ENCODE peak calls at places on chromosomes 4 and X, in eight cellular contexts. V is CD8-positive, alpha-beta T cell; K is NCI-H748 treated with DMSO at 0.1 percent for 48 hours; L is substantia nigra; C is central memory CD4-positive, alpha-beta T cell; P is T1000; E is KBM-7; D is fibroblast of mammary gland. I is an unnamed sample.

GRCh38 chr4:152937535-152938236 is 1.6 kb downstream of the FHDC1 start:
- DNase-seq in V (no peak), K (no peak), L (no peak), C (no peak), P (no peak), E (peak; percentile 44), D (peak; percentile 40), I (peak; percentile 55)

GRCh38 chr4:37685211-37685725 is 908 bp downstream of the RELL1 start:
- DNase-seq in V (peak; percentile 22), K (no peak), L (no peak), C (peak; percentile 81), P (no peak), E (peak; percentile 91), D (peak; percentile 87), I (peak; percentile 75)

GRCh38 chrX:134374910-134375309 is 85.1 kb upstream of the HPRT1 start:
- DNase-seq in V (no peak), K (no peak), L (no peak), C (no peak), P (no peak), E (peak; percentile 23), D (no peak), I (peak; percentile 60)

GRCh38 chr4:833731-834367 is 7.9 kb upstream of the CPLX1 start:
- DNase-seq in V (no peak), K (no peak), L (no peak), C (no peak), P (no peak), E (no peak), D (no peak), I (no peak)

GRCh38 chrX:94908648-94909047 is 1234.6 kb downstream of the FAM133A start:
- DNase-seq in V (no peak), K (no peak), L (no peak), C (no peak), P (no peak), E (no peak), D (no peak), I (no peak)

GRCh38 chr4:88054909-88055308 is 47.5 kb downstream of the PKD2 start:
- DNase-seq in V (no peak), K (no peak), L (no peak), C (no peak), P (no peak), E (peak; percentile 56), D (peak; percentile 57), I (peak; percentile 61)

GRCh38 chr4:10006604-10007435 is 14.5 kb downstream of the SLC2A9 start:
- DNase-seq in V (no peak), K (no peak), L (no peak), C (no peak), P (no peak), E (no peak), D (peak; percentile 35), I (no peak)

GRCh38 chr4:76782837-76783236 is 115.1 kb downstream of the SOWAHB start:
- DNase-seq in V (no peak), K (no peak), L (no peak), C (no peak), P (no peak), E (no peak), D (peak; percentile 75), I (peak; percentile 91)

GRCh38 chrX:72131317-72132294 is at the start of gene RTL5:
- DNase-seq in V (peak; percentile 24), K (peak; percentile 80), L (peak; percentile 63), C (peak; percentile 40), P (peak; percentile 52), E (peak; percentile 79), D (peak; percentile 75), I (peak; percentile 92)

GRCh38 chrX:30005821-30006220 is 209.5 kb upstream of the MAGEB2 start:
- DNase-seq in V (no peak), K (no peak), L (no peak), C (no peak), P (no peak), E (no peak), D (no peak), I (no peak)

GRCh38 chrX:63503541-63503940 is 152.4 kb upstream of the SPIN4 start:
- DNase-seq in V (no peak), K (no peak), L (no peak), C (no peak), P (no peak), E (no peak), D (peak; percentile 20), I (peak; percentile 59)

GRCh38 chr4:136927172-136927571 is 605.1 kb downstream of the PCDH18 start:
- DNase-seq in V (no peak), K (no peak), L (no peak), C (no peak), P (no peak), E (no peak), D (peak; percentile 79), I (no peak)

GRCh38 chrX:68671221-68671620 is 23.8 kb downstream of the STARD8 start:
- DNase-seq in V (no peak), K (no peak), L (no peak), C (no peak), P (no peak), E (no peak), D (no peak), I (no peak)

GRCh38 chrX:77597090-77597489 is 149.9 kb downstream of the FGF16 start:
- DNase-seq in V (no peak), K (no peak), L (no peak), C (no peak), P (no peak), E (peak; percentile 9), D (peak; percentile 57), I (peak; percentile 47)

GRCh38 chr4:83356899-83357661 is 22.4 kb upstream of the HPSE start:
- DNase-seq in V (no peak), K (no peak), L (no peak), C (no peak), P (no peak), E (no peak), D (peak; percentile 94), I (peak; percentile 92)

GRCh38 chrX:63747331-63747730 is 37.7 kb downstream of the ARHGEF9 start:
- DNase-seq in V (no peak), K (no peak), L (no peak), C (no peak), P (no peak), E (no peak), D (peak; percentile 78), I (peak; percentile 72)

GRCh38 chrX:48059296-48059639 is 12.2 kb downstream of the ZNF630 start:
- DNase-seq in V (no peak), K (no peak), L (no peak), C (no peak), P (no peak), E (no peak), D (no peak), I (no peak)

GRCh38 chrX:111270339-111270738 is at the start of gene CAPN6:
- DNase-seq in V (no peak), K (no peak), L (no peak), C (no peak), P (no peak), E (no peak), D (peak; percentile 44), I (peak; percentile 0)

GRCh38 chrX:123013141-123013540 is 170.9 kb upstream of the GRIA3 start:
- DNase-seq in V (no peak), K (no peak), L (no peak), C (no peak), P (no peak), E (no peak), D (peak; percentile 14), I (peak; percentile 1)

GRCh38 chr4:103150677-103151076 is 47.5 kb downstream of the CENPE start:
- DNase-seq in V (no peak), K (no peak), L (no peak), C (no peak), P (no peak), E (no peak), D (peak; percentile 62), I (peak; percentile 73)

GRCh38 chrX:36913551-36913950 is 94.6 kb upstream of the FAM47C start:
- DNase-seq in V (no peak), K (no peak), L (no peak), C (no peak), P (no peak), E (no peak), D (no peak), I (no peak)

GRCh38 chrX:129653181-129653984 is 1.4 kb downstream of the APLN start:
- DNase-seq in V (no peak), K (no peak), L (no peak), C (no peak), P (no peak), E (no peak), D (no peak), I (no peak)

GRCh38 chr4:71290074-71290473 is 48.7 kb upstream of the SLC4A4 start:
- DNase-seq in V (no peak), K (no peak), L (no peak), C (no peak), P (no peak), E (no peak), D (peak; percentile 63), I (peak; percentile 83)

GRCh38 chr4:140628016-140628415 is 59.3 kb upstream of the UCP1 start:
- DNase-seq in V (no peak), K (no peak), L (no peak), C (no peak), P (no peak), E (no peak), D (no peak), I (no peak)

GRCh38 chrX:23900220-23900797 is 7.4 kb downstream of the APOO start:
- DNase-seq in V (no peak), K (no peak), L (no peak), C (no peak), P (no peak), E (no peak), D (peak; percentile 58), I (peak; percentile 34)

GRCh38 chrX:65828599-65828998 is 161.1 kb downstream of the MSN start:
- DNase-seq in V (no peak), K (no peak), L (no peak), C (no peak), P (no peak), E (no peak), D (no peak), I (no peak)

GRCh38 chr4:153541426-153542096 is 75.4 kb downstream of the TMEM131L start:
- DNase-seq in V (no peak), K (no peak), L (no peak), C (no peak), P (no peak), E (no peak), D (peak; percentile 92), I (peak; percentile 93)

GRCh38 chr4:19936471-19936870 is 315.2 kb upstream of the SLIT2 start:
- DNase-seq in V (no peak), K (no peak), L (no peak), C (no peak), P (no peak), E (no peak), D (peak; percentile 73), I (peak; percentile 79)

GRCh38 chr4:139635966-139636365 is 29.7 kb upstream of the MGST2 start:
- DNase-seq in V (no peak), K (no peak), L (no peak), C (no peak), P (no peak), E (no peak), D (no peak), I (no peak)

GRCh38 chrX:111568817-111569216 is 57.4 kb downstream of the SERTM2 start:
- DNase-seq in V (no peak), K (no peak), L (no peak), C (no peak), P (no peak), E (no peak), D (no peak), I (no peak)

GRCh38 chrX:103628386-103629290 is at the start of gene TCEAL1:
- DNase-seq in V (peak; percentile 6), K (peak; percentile 34), L (peak; percentile 33), C (peak; percentile 31), P (no peak), E (peak; percentile 66), D (peak; percentile 42), I (peak; percentile 48)

I was measured in EH.